ENCODE peak calls at places on chromosomes 3 and 15, in seven cellular contexts. F is OCI-LY7, I is GM10248, L is neural progenitor cell, C is kidney, N is PC-3, E is CD14-positive monocyte. Z is an unnamed sample.

GRCh38 chr15:75154461-75155062 is 47.1 kb upstream of the C15orf39 start:
- DNase-seq in F (no peak), I (no peak), L (no peak), C (no peak), N (no peak), E (no peak), Z (no peak)

GRCh38 chr15:52255935-52256334 is 39.7 kb downstream of the MYO5C start:
- DNase-seq in F (no peak), I (no peak), L (no peak), C (no peak), N (no peak), E (no peak), Z (no peak)

GRCh38 chr3:10437272-10437994 is 68.0 kb downstream of the ATP2B2 start:
- DNase-seq in F (no peak), I (peak), L (no peak), C (no peak), N (peak), E (no peak), Z (no peak)

GRCh38 chr3:49792371-49793150 is 6.2 kb upstream of the IP6K1 start:
- DNase-seq in F (no peak), I (no peak), L (no peak), C (no peak), N (no peak), E (no peak), Z (peak)

GRCh38 chr15:32979710-32980109 is 214.8 kb downstream of the FMN1 start:
- DNase-seq in F (no peak), I (no peak), L (peak), C (no peak), N (peak), E (no peak), Z (no peak)

GRCh38 chr3:112407214-112407887 is 74.4 kb downstream of the CD200 start:
- DNase-seq in F (no peak), I (no peak), L (no peak), C (no peak), N (no peak), E (no peak), Z (no peak)

GRCh38 chr3:48273594-48274211 is 32.8 kb downstream of the ZNF589 start:
- DNase-seq in F (peak), I (peak), L (peak), C (no peak), N (peak), E (no peak), Z (no peak)

GRCh38 chr3:1275495-1275894 is 182.7 kb downstream of the CNTN6 start:
- DNase-seq in F (peak), I (no peak), L (peak), C (no peak), N (no peak), E (no peak), Z (no peak)

GRCh38 chr3:55059027-55059629 is 131.3 kb upstream of the LRTM1 start:
- DNase-seq in F (no peak), I (no peak), L (no peak), C (no peak), N (no peak), E (no peak), Z (no peak)

GRCh38 chr3:56890448-56891083 is 88.8 kb upstream of the ARHGEF3 start:
- DNase-seq in F (no peak), I (no peak), L (no peak), C (no peak), N (no peak), E (no peak), Z (no peak)

GRCh38 chr3:190120161-190121060 is at the start of gene P3H2:
- DNase-seq in F (no peak), I (peak), L (peak), C (peak), N (peak), E (peak), Z (peak)

GRCh38 chr15:69668963-69669362 is 216.3 kb downstream of the RPLP1 start:
- DNase-seq in F (no peak), I (peak), L (no peak), C (no peak), N (no peak), E (peak), Z (no peak)

GRCh38 chr15:39629376-39629775 is 48.5 kb downstream of the THBS1 start:
- DNase-seq in F (no peak), I (no peak), L (no peak), C (peak), N (peak), E (no peak), Z (no peak)

GRCh38 chr15:81321667-81322066 is 2.3 kb downstream of the STARD5 start:
- DNase-seq in F (no peak), I (no peak), L (no peak), C (no peak), N (no peak), E (no peak), Z (no peak)

GRCh38 chr3:124557433-124558232 is 172.6 kb upstream of the UMPS start:
- DNase-seq in F (no peak), I (no peak), L (no peak), C (no peak), N (peak), E (no peak), Z (no peak)

GRCh38 chr3:29138171-29138570 is 142.7 kb upstream of the RBMS3 start:
- DNase-seq in F (no peak), I (no peak), L (no peak), C (no peak), N (no peak), E (no peak), Z (no peak)

GRCh38 chr3:52845157-52845556 is 10.3 kb upstream of the MUSTN1 start:
- DNase-seq in F (no peak), I (no peak), L (no peak), C (peak), N (no peak), E (no peak), Z (no peak)

GRCh38 chr15:73800662-73801345 is 47.7 kb upstream of the INSYN1 start:
- DNase-seq in F (no peak), I (no peak), L (no peak), C (no peak), N (peak), E (no peak), Z (no peak)

GRCh38 chr15:75454471-75455418 is 3.3 kb upstream of the SIN3A start:
- DNase-seq in F (peak), I (peak), L (peak), C (peak), N (no peak), E (peak), Z (peak)

GRCh38 chr3:122415762-122416654 is at the start of gene WDR5B:
- DNase-seq in F (peak), I (peak), L (peak), C (peak), N (peak), E (peak), Z (peak)

GRCh38 chr3:72270072-72270611 is 485.2 kb upstream of the PROK2 start:
- DNase-seq in F (no peak), I (no peak), L (no peak), C (peak), N (peak), E (peak), Z (no peak)

GRCh38 chr3:15630646-15631350 is 29.3 kb downstream of the BTD start:
- DNase-seq in F (no peak), I (peak), L (no peak), C (no peak), N (peak), E (no peak), Z (no peak)

GRCh38 chr15:94582368-94582767 is 351.0 kb downstream of the MCTP2 start:
- DNase-seq in F (peak), I (peak), L (peak), C (no peak), N (peak), E (no peak), Z (no peak)

GRCh38 chr3:79361748-79362378 is 405.9 kb downstream of the ROBO1 start:
- DNase-seq in F (peak), I (peak), L (peak), C (no peak), N (peak), E (no peak), Z (no peak)

GRCh38 chr3:86923071-86923476 is 67.9 kb downstream of the VGLL3 start:
- DNase-seq in F (no peak), I (no peak), L (no peak), C (no peak), N (peak), E (no peak), Z (no peak)

GRCh38 chr15:98000249-98001203 is 40.0 kb downstream of the ARRDC4 start:
- DNase-seq in F (no peak), I (no peak), L (no peak), C (no peak), N (peak), E (no peak), Z (no peak)

DNA sequence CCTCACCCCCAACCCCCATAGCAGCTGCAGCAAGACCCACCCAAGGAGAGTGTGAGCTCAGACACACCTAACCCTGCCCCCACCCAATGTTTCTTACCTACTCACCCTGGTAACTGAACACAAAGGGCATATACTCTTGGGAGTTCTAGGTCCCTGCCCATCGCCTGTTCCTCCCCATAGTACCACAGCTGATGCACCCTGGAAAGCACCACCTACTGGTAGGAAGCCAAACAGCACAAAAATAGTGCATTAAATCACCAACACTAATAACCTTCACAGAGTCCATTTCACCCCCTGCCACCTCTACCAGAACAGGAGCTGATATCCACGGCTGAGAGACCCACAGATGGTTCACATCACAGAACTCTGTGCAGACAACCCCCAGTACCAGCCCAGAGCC is 245.2 kb downstream of the EFHB start:
- DNase-seq in F (peak), I (no peak), L (peak), C (no peak), N (no peak), E (no peak), Z (no peak)
- TF ChIP-seq CTCF in F (peak), I (no peak), L (peak), C (no peak), N (no peak), E (no peak), Z (no peak)

GRCh38 chr3:17027344-17027743 is 142.6 kb downstream of the PLCL2 start:
- DNase-seq in F (no peak), I (no peak), L (no peak), C (no peak), N (no peak), E (no peak), Z (no peak)
- TF ChIP-seq CTCF in F (no peak), I (no peak), L (no peak), C (no peak), N (no peak), E (no peak), Z (no peak)

DNA sequence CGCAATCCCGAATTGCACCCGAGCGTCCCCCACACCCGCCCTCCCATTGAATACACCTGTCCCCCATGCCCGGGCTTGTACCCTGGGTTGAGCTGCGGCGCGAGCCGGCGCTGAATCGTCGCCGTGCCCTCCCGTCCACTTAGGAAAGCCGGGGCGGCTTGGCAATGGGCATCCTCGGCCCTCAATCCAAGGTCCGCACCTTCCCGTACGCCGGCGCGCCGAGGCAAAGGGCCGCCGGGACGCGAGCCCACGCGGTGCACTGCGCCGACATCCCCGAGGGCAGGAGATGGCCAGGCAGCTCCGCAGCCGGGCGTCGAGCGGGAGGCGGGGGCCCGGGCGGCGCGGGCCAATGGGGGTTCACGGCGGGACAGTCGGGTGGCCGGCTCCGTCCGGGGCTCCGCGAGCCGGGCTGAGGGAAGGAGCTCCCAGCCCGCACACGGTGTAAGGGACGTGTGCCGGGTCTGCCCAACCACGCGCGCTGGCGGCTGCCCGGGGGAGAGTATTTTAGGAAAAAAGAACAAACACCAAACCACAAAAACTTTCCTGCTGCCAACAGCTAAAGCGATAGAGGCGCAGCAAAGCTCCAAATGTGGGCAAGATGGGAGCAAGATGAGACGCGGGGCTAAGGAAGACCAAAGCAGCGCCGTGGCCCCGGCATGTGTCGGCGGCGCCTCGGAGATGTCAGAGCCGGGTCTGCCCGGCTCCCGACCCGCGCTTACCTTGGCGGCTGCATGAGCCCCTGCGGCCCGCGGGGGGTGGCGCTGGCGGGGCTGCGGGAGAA is 621 bp downstream of the RGMA start:
- DNase-seq in F (no peak), I (peak), L (peak), C (peak), N (no peak), E (no peak), Z (no peak)
- TF ChIP-seq CTCF in F (no peak), I (no peak), L (no peak), C (no peak), N (peak), E (peak), Z (peak)

GRCh38 chr3:159828542-159828943 is 160.1 kb upstream of the IL12A start:
- DNase-seq in F (peak), I (peak), L (peak), C (no peak), N (peak), E (no peak), Z (no peak)
- TF ChIP-seq CTCF in F (peak), I (peak), L (peak), C (peak), N (peak), E (peak), Z (peak)

GRCh38 chr3:123447749-123448502 is 964 bp downstream of the ADCY5 start:
- DNase-seq in F (no peak), I (peak), L (peak), C (no peak), N (no peak), E (no peak), Z (no peak)
- TF ChIP-seq CTCF in F (no peak), I (peak), L (peak), C (peak), N (no peak), E (peak), Z (peak)